ENCODE peak calls at places on chromosome 13, in six cellular contexts. H, Z, O, F, S and B are unnamed samples.

GRCh38 chr13:24630851-24631341 is 49.3 kb upstream of the ATP12A start:
- DNase-seq in H (no peak), Z (peak; percentile 88), O (no peak), F (no peak), S (no peak), B (no peak)

GRCh38 chr13:75469087-75469486 is 12.9 kb downstream of the TBC1D4 start:
- DNase-seq in H (no peak), Z (no peak), O (no peak), F (no peak), S (no peak), B (no peak)

GRCh38 chr13:99971576-99972189 is at the start of gene ZIC5:
- DNase-seq in H (no peak), Z (no peak), O (no peak), F (no peak), S (no peak), B (no peak)

GRCh38 chr13:101757446-101758039 is 305.1 kb downstream of the ITGBL1 start:
- DNase-seq in H (peak; percentile 13), Z (peak; percentile 65), O (no peak), F (peak; percentile 70), S (no peak), B (no peak)

GRCh38 chr13:104318121-104318520 is 1251.9 kb upstream of the SLC10A2 start:
- DNase-seq in H (no peak), Z (peak; percentile 22), O (no peak), F (peak; percentile 64), S (no peak), B (no peak)

GRCh38 chr13:57123660-57124059 is 17.1 kb upstream of the PRR20A start:
- DNase-seq in H (no peak), Z (no peak), O (no peak), F (no peak), S (no peak), B (no peak)

GRCh38 chr13:77533875-77534788 is 1.4 kb upstream of the SCEL start:
- DNase-seq in H (no peak), Z (peak; percentile 91), O (no peak), F (no peak), S (no peak), B (no peak)

GRCh38 chr13:51643882-51644281 is 59.6 kb downstream of the WDFY2 start:
- DNase-seq in H (no peak), Z (peak; percentile 94), O (no peak), F (peak; percentile 87), S (no peak), B (no peak)

GRCh38 chr13:60411464-60411863 is 14.4 kb downstream of the TDRD3 start:
- DNase-seq in H (no peak), Z (no peak), O (no peak), F (peak; percentile 31), S (no peak), B (no peak)

GRCh38 chr13:98873377-98874028 is 104.4 kb downstream of the DOCK9 start:
- DNase-seq in H (no peak), Z (no peak), O (no peak), F (no peak), S (no peak), B (no peak)

GRCh38 chr13:83940742-83941141 is 58.5 kb upstream of the SLITRK1 start:
- DNase-seq in H (no peak), Z (peak; percentile 93), O (no peak), F (peak; percentile 30), S (no peak), B (no peak)

GRCh38 chr13:85653681-85654080 is 145.5 kb downstream of the SLITRK6 start:
- DNase-seq in H (no peak), Z (no peak), O (no peak), F (no peak), S (no peak), B (no peak)

GRCh38 chr13:50873481-50873880 is 30.0 kb upstream of the DLEU7 start:
- DNase-seq in H (no peak), Z (peak; percentile 48), O (no peak), F (peak; percentile 7), S (no peak), B (no peak)

GRCh38 chr13:77213644-77214043 is 113.2 kb downstream of the MYCBP2 start:
- DNase-seq in H (no peak), Z (peak; percentile 51), O (no peak), F (no peak), S (no peak), B (no peak)

GRCh38 chr13:91468301-91468700 is 69.9 kb downstream of the GPC5 start:
- DNase-seq in H (no peak), Z (peak; percentile 77), O (no peak), F (no peak), S (no peak), B (no peak)

GRCh38 chr13:75637101-75637774 is 1.1 kb downstream of the LMO7 start:
- DNase-seq in H (no peak), Z (no peak), O (no peak), F (peak; percentile 53), S (no peak), B (no peak)

GRCh38 chr13:106612688-106613087 is 44.8 kb upstream of the ARGLU1 start:
- DNase-seq in H (no peak), Z (peak; percentile 12), O (no peak), F (peak; percentile 43), S (peak; percentile 93), B (no peak)

GRCh38 chr13:42878721-42879120 is 97.3 kb downstream of the FAM216B start:
- DNase-seq in H (no peak), Z (no peak), O (no peak), F (no peak), S (no peak), B (no peak)

GRCh38 chr13:30848332-30849027 is 57.6 kb upstream of the MEDAG start:
- DNase-seq in H (no peak), Z (no peak), O (no peak), F (no peak), S (no peak), B (no peak)
- H3K4me3 ChIP-seq in H (no peak overlapping the region), Z (no peak overlapping the region), O (no peak overlapping the region), F (peak overlapping the region; percentile 55), S (no peak overlapping the region), B (no peak overlapping the region)

GRCh38 chr13:113187263-113187669 is 21.2 kb downstream of the PCID2 start:
- DNase-seq in H (no peak), Z (peak; percentile 99), O (peak; percentile 24), F (peak; percentile 97), S (no peak), B (no peak)
- H3K4me3 ChIP-seq in H (no peak overlapping the region), Z (no peak overlapping the region), O (no peak overlapping the region), F (peak overlapping the region; percentile 79), S (no peak overlapping the region), B (no peak overlapping the region)

GRCh38 chr13:111612918-111613317 is 292.5 kb downstream of the TEX29 start:
- DNase-seq in H (no peak), Z (no peak), O (no peak), F (no peak), S (no peak), B (no peak)

GRCh38 chr13:111614009-111614408 is 293.6 kb downstream of the TEX29 start:
- DNase-seq in H (no peak), Z (no peak), O (no peak), F (no peak), S (no peak), B (no peak)

GRCh38 chr13:111610879-111611278 is 290.4 kb downstream of the TEX29 start:
- DNase-seq in H (no peak), Z (no peak), O (no peak), F (no peak), S (no peak), B (no peak)

GRCh38 chr13:111610077-111610476 is 289.6 kb downstream of the TEX29 start:
- DNase-seq in H (no peak), Z (no peak), O (no peak), F (no peak), S (no peak), B (no peak)

GRCh38 chr13:111609631-111610030 is 289.2 kb downstream of the TEX29 start:
- DNase-seq in H (no peak), Z (no peak), O (no peak), F (no peak), S (no peak), B (no peak)
- H3K4me3 ChIP-seq in H (no peak overlapping the region), Z (no peak overlapping the region), O (no peak overlapping the region), F (no peak overlapping the region), S (no peak overlapping the region), B (no peak overlapping the region)

GRCh38 chr13:28864544-28864943 is 44.4 kb downstream of the MTUS2 start:
- DNase-seq in H (no peak), Z (no peak), O (no peak), F (no peak), S (no peak), B (peak; percentile 9)

GRCh38 chr13:28865312-28865711 is 45.2 kb downstream of the MTUS2 start:
- DNase-seq in H (no peak), Z (no peak), O (no peak), F (no peak), S (no peak), B (no peak)

GRCh38 chr13:28865951-28866350 is 45.8 kb downstream of the MTUS2 start:
- DNase-seq in H (no peak), Z (no peak), O (no peak), F (no peak), S (no peak), B (no peak)

GRCh38 chr13:28867564-28867963 is 47.4 kb downstream of the MTUS2 start:
- DNase-seq in H (no peak), Z (no peak), O (no peak), F (no peak), S (no peak), B (no peak)

GRCh38 chr13:28866932-28867331 is 46.8 kb downstream of the MTUS2 start:
- DNase-seq in H (no peak), Z (no peak), O (no peak), F (no peak), S (no peak), B (no peak)
- H3K4me3 ChIP-seq in H (no peak overlapping the region), Z (no peak overlapping the region), O (no peak overlapping the region), F (no peak overlapping the region), S (no peak overlapping the region), B (no peak overlapping the region)

GRCh38 chr13:38086013-38086412 is 216.4 kb upstream of the TRPC4 start:
- DNase-seq in H (no peak), Z (no peak), O (no peak), F (no peak), S (no peak), B (no peak)
- H3K4me3 ChIP-seq in H (no peak overlapping the region), Z (no peak overlapping the region), O (no peak overlapping the region), F (no peak overlapping the region), S (no peak overlapping the region), B (no peak overlapping the region)

DNA sequence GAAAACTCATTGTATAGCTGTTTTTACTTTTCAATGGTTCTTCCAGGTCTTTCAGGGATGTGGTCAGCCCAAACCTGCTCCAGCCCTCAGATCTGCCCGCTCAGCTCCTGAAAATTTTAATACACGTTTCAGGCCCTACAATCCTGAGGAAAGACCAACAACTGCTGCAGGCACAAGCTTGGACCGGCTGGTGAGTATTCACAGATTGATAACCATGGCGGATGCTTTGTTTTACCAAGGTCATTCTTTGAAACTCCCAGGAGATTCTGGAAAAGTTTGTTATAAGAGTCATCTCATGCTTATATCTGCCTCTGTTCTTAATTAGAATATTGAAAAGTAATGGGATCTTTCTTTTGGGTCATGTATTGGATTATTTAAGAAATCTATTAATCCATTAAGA is 173.5 kb downstream of the DCT start:
- DNase-seq in H (no peak), Z (no peak), O (no peak), F (no peak), S (no peak), B (no peak)
- H3K4me3 ChIP-seq in H (no peak overlapping the region), Z (no peak overlapping the region), O (no peak overlapping the region), F (peak overlapping the region; percentile 45), S (no peak overlapping the region), B (no peak overlapping the region)